ENCODE peak calls at places on chromosomes 7 and 10, in five cellular contexts. D, Y, X, P and Z are unnamed samples.

GRCh38 chr7:2231992-2232765 is 566 bp downstream of the MAD1L1 start:
- DNase-seq in D (peak), Y (no peak), X (peak), P (no peak), Z (no peak)

GRCh38 chr7:6628045-6628444 is 9.1 kb upstream of the ZNF316 start:
- DNase-seq in D (no peak), Y (peak), X (no peak), P (no peak), Z (no peak)

GRCh38 chr7:112120818-112121217 is 85.4 kb downstream of the DOCK4 start:
- DNase-seq in D (no peak), Y (no peak), X (no peak), P (peak), Z (no peak)

GRCh38 chr7:80775481-80775880 is 137.0 kb downstream of the CD36 start:
- DNase-seq in D (no peak), Y (peak), X (no peak), P (no peak), Z (no peak)

GRCh38 chr10:4354382-4354812 is 471.6 kb upstream of the AKR1E2 start:
- DNase-seq in D (no peak), Y (peak), X (no peak), P (no peak), Z (peak)

GRCh38 chr7:94679341-94679740 is 23.4 kb upstream of the SGCE start:
- DNase-seq in D (no peak), Y (no peak), X (no peak), P (no peak), Z (no peak)

GRCh38 chr7:28088032-28088431 is 92.6 kb downstream of the JAZF1 start:
- DNase-seq in D (no peak), Y (no peak), X (no peak), P (no peak), Z (no peak)

GRCh38 chr7:1857487-1858425 is 187.7 kb downstream of the ELFN1 start:
- DNase-seq in D (no peak), Y (no peak), X (peak), P (no peak), Z (no peak)

GRCh38 chr7:36070230-36070629 is 82.8 kb upstream of the EEPD1 start:
- DNase-seq in D (no peak), Y (no peak), X (no peak), P (no peak), Z (no peak)

GRCh38 chr10:124217906-124218769 is 124.7 kb upstream of the CHST15 start:
- DNase-seq in D (no peak), Y (peak), X (no peak), P (no peak), Z (no peak)

GRCh38 chr10:130037169-130037661 is 73.1 kb upstream of the EBF3 start:
- DNase-seq in D (no peak), Y (no peak), X (peak), P (no peak), Z (no peak)

GRCh38 chr10:130758529-130758928 is 553.0 kb downstream of the TCERG1L start:
- DNase-seq in D (no peak), Y (no peak), X (peak), P (no peak), Z (no peak)

GRCh38 chr10:125016123-125016522 is 74.2 kb downstream of the ZRANB1 start:
- DNase-seq in D (no peak), Y (no peak), X (no peak), P (no peak), Z (no peak)

GRCh38 chr7:139735912-139736595 is 41.7 kb downstream of the HIPK2 start:
- DNase-seq in D (no peak), Y (no peak), X (no peak), P (no peak), Z (no peak)

GRCh38 chr10:132448248-132448731 is 51.3 kb downstream of the PWWP2B start:
- DNase-seq in D (peak), Y (peak), X (peak), P (peak), Z (no peak)

DNA sequence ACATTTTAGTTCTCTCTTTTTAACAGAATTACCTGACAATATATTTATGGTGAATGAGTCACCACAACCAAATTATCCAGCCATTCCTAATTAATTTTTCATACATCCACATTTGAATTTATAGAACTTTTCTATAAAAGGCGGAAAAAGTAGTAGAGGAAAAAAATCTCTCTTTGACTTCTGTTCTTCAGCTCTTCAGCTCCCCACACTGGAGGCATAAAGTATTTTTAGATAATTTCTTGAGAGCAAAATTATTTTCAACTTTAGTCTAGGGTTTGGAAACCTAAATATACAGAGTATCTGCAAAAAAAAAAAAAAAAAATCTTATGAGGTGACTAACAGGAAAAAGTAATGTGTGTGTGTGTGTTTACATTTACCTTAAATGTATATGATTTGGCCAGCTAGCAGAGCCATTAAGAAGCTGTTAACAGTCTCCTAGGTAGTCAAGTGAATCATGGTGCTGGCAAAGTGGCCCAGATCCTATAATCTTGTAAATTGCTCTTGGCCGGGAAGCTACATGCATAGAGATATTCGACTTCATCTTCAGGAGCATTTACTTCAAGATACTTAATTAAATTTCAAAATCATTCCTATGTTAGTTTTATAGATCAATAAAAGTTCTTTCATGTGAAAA is 383.1 kb upstream of the STEAP1 start:
- DNase-seq in D (no peak), Y (peak), X (no peak), P (no peak), Z (no peak)
- TF ChIP-seq CTCF in D (peak), Y (no peak), X (no peak), P (no peak), Z (no peak)

GRCh38 chr10:117544729-117545140 is 2.2 kb downstream of the EMX2 start:
- DNase-seq in D (no peak), Y (no peak), X (no peak), P (no peak), Z (no peak)
- H3K4me3 ChIP-seq in D (no peak), Y (no peak), X (peak), P (no peak), Z (peak)

GRCh38 chr7:31517103-31517502 is 3.2 kb downstream of the ITPRID1 start:
- DNase-seq in D (no peak), Y (no peak), X (no peak), P (no peak), Z (no peak)

GRCh38 chr7:31508823-31509222 is 5.1 kb upstream of the ITPRID1 start:
- DNase-seq in D (no peak), Y (no peak), X (no peak), P (no peak), Z (no peak)

GRCh38 chr7:31516680-31517079 is 2.8 kb downstream of the ITPRID1 start:
- DNase-seq in D (no peak), Y (no peak), X (no peak), P (no peak), Z (no peak)

GRCh38 chr7:31513790-31514189 is at the start of gene ITPRID1:
- DNase-seq in D (no peak), Y (no peak), X (no peak), P (no peak), Z (no peak)

GRCh38 chr7:31512166-31512565 is 1.7 kb upstream of the ITPRID1 start:
- DNase-seq in D (no peak), Y (peak), X (no peak), P (no peak), Z (no peak)
- TF ChIP-seq CTCF in D (no peak), Y (no peak), X (no peak), P (no peak), Z (no peak)

GRCh38 chr7:106070567-106071254 is 41.4 kb downstream of the SYPL1 start:
- DNase-seq in D (no peak), Y (peak), X (no peak), P (no peak), Z (no peak)

GRCh38 chr7:106072715-106073091 is 39.4 kb downstream of the SYPL1 start:
- DNase-seq in D (no peak), Y (no peak), X (no peak), P (no peak), Z (no peak)

GRCh38 chr7:106070201-106070551 is 41.9 kb downstream of the SYPL1 start:
- DNase-seq in D (no peak), Y (peak), X (no peak), P (no peak), Z (no peak)

GRCh38 chr7:106071999-106072714 is 40.0 kb downstream of the SYPL1 start:
- DNase-seq in D (no peak), Y (peak), X (no peak), P (no peak), Z (no peak)

DNA sequence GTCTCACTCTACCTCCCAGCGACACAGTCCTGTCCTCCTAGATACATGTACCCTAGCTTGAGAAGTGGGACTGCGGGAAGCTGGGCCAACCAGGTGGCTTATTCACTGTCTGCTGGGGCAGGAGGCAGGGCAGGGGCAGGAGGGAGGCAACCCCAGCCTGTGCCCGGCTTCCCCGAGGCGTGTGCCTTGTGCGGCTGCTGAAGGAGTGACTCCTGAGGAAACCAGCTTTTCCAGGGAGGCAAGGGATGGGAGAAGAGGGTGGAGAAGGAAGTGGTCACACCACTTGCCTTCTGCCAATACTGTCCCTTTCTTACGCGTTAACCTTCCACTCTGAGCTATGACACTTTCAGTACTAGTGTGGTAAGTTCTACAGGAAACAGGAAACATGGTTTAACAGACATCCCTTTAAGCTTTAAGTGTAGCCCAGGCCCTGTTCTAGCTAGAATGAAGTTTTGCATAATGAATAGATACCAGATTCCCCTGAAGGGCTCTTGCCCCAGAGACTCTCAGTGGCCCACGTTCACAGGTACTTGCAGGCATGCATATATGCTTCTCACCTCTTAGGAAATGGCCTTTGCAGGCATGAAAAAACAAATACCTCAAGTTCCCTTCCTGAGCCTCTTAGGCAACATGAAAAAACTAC is 40.6 kb downstream of the SYPL1 start:
- DNase-seq in D (peak), Y (peak), X (peak), P (peak), Z (no peak)
- H3K4me3 ChIP-seq in D (peak), Y (no peak), X (peak), P (peak), Z (no peak)

DNA sequence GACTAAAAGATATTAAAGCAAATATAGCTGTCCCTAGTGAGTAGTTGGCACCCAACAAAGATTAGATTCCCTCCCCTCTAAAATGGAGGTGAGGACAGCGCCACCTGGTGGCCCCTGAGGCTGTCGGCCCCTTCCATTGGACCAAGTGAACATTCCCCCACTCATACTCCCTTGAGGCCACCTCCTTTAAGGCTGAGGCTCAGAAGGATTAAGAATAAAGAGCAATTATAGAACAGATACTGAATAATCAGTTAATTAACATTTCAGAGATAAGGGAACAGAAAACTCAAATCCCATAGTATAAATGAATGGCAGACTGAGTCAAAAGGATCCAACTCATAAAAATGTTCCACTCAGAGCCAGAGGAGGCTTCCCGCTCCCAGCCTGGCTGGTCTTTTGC is 130.4 kb upstream of the GHITM start:
- DNase-seq in D (peak), Y (no peak), X (no peak), P (no peak), Z (no peak)
- TF ChIP-seq CTCF in D (peak), Y (peak), X (peak), P (peak), Z (peak)

GRCh38 chr7:141291541-141291940 is 217.7 kb downstream of the TMEM178B start:
- DNase-seq in D (no peak), Y (no peak), X (no peak), P (no peak), Z (no peak)
- H3K4me3 ChIP-seq in D (no peak), Y (no peak), X (no peak), P (no peak), Z (no peak)